ENCODE peak calls at places on chromosome 6, in four cellular contexts. X is HepG2, B is H1, I is GM12878. V is an unnamed sample.

GRCh38 chr6:157994126-157994795 is 12.6 kb downstream of the SYNJ2 start:
- DNase-seq in I (no peak), X (peak), B (no peak), V (no peak)

GRCh38 chr6:153301602-153302001 is 170.5 kb upstream of the RGS17 start:
- DNase-seq in I (no peak), B (no peak), X (no peak), V (no peak)

GRCh38 chr6:46090115-46091079 is 39.4 kb upstream of the ENPP4 start:
- DNase-seq in B (no peak), X (peak), I (peak), V (peak)

GRCh38 chr6:151087861-151088598 is 151.7 kb upstream of the AKAP12 start:
- DNase-seq in B (no peak), X (peak), I (no peak), V (no peak)

GRCh38 chr6:75458895-75459294 is 34.7 kb downstream of the FILIP1 start:
- DNase-seq in B (no peak), X (no peak), I (no peak), V (no peak)

GRCh38 chr6:23277521-23278227 is 708.3 kb downstream of the HDGFL1 start:
- DNase-seq in X (no peak), B (no peak), I (no peak), V (no peak)

GRCh38 chr6:2792330-2792729 is 27.1 kb downstream of the WRNIP1 start:
- DNase-seq in I (no peak), B (no peak), X (no peak), V (no peak)

GRCh38 chr6:170371091-170371490 is 64.5 kb downstream of the FAM120B start:
- DNase-seq in B (no peak), X (no peak), I (no peak), V (no peak)

GRCh38 chr6:84791233-84791632 is 26.8 kb upstream of the TBX18 start:
- DNase-seq in B (no peak), I (no peak), X (no peak), V (no peak)

GRCh38 chr6:72522735-72523141 is 99.1 kb upstream of the KCNQ5 start:
- DNase-seq in B (peak), I (no peak), X (peak), V (peak)

GRCh38 chr6:111353914-111354464 is 129.0 kb downstream of the REV3L start:
- DNase-seq in X (peak), B (no peak), I (no peak), V (no peak)

GRCh38 chr6:38571721-38572120 is 68.0 kb downstream of the BTBD9 start:
- DNase-seq in I (no peak), B (no peak), X (no peak), V (no peak)

GRCh38 chr6:45911691-45912090 is 104.0 kb downstream of the CLIC5 start:
- DNase-seq in X (no peak), B (no peak), I (no peak), V (no peak)

GRCh38 chr6:1708820-1709612 is 99.3 kb downstream of the FOXC1 start:
- DNase-seq in X (peak), B (no peak), I (no peak), V (no peak)

GRCh38 chr6:55954436-55954835 is 79.0 kb upstream of the BMP5 start:
- DNase-seq in I (no peak), X (no peak), B (no peak), V (no peak)

GRCh38 chr6:149202967-149203366 is 114.5 kb upstream of the TAB2 start:
- DNase-seq in I (no peak), B (no peak), X (no peak), V (no peak)

GRCh38 chr6:28758046-28758817 is 165.6 kb downstream of the TRIM27 start:
- DNase-seq in X (peak), I (no peak), B (peak), V (no peak)
- TF ChIP-seq SUZ12 in X (no peak), I (no peak), B (no peak), V (no peak)

GRCh38 chr6:509676-510075 is 118.1 kb downstream of the IRF4 start:
- DNase-seq in X (no peak), B (no peak), I (no peak), V (no peak)
- H3K9ac ChIP-seq in X (no peak), B (no peak), I (no peak), V (no peak)

DNA sequence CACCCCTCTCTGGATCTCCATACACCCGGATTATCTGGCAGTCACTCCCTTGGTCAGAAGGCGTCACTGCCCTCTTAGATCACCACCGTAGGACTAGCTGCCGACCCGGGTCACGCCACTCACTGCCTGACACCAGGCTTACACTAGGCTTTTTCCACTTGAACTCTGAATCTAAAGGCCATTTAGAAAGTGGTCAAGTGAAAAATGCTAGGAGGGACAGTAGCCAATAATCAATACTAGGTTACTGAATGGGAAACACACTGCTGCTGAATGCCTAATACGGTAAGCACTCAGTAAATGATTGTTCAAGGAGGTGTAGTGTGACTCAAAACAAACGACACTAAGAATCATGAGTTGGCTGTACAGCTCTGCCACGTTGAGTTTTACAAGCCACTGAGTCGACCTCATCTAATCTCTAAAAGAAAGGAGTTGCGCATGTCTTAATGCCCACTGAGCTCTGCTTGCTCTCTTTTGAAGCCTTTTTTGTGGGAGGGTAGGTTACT is 740 bp upstream of the IBTK start:
- DNase-seq in X (peak), I (no peak), B (no peak), V (no peak)
- TF ChIP-seq SUZ12 in X (no peak), I (no peak), B (no peak), V (no peak)

GRCh38 chr6:27582928-27583725 is 110.2 kb upstream of the ZNF184 start:
- DNase-seq in I (no peak), B (no peak), X (peak), V (no peak)
- H3K9ac ChIP-seq in I (no peak), B (no peak), X (no peak), V (peak)

V was measured in NT2/D1.